ENCODE peak calls at places on chromosome 13, in six cellular contexts. Z, E, W, A, G and H are unnamed samples.

GRCh38 chr13:32001392-32001768 is 30.2 kb upstream of the FRY start:
- DNase-seq in Z (no peak), E (peak; percentile 79), W (no peak), A (no peak), G (no peak), H (no peak)

GRCh38 chr13:33147832-33148231 is 131.6 kb downstream of the KL start:
- DNase-seq in Z (no peak), E (no peak), W (no peak), A (no peak), G (no peak), H (no peak)

GRCh38 chr13:107476068-107476467 is 739.3 kb downstream of the LIG4 start:
- DNase-seq in Z (no peak), E (no peak), W (no peak), A (no peak), G (no peak), H (no peak)

GRCh38 chr13:46586766-46587509 is 34.0 kb downstream of the LRCH1 start:
- DNase-seq in Z (no peak), E (no peak), W (no peak), A (no peak), G (no peak), H (no peak)

GRCh38 chr13:111630411-111630810 is 310.0 kb downstream of the TEX29 start:
- DNase-seq in Z (no peak), E (no peak), W (no peak), A (no peak), G (no peak), H (no peak)

GRCh38 chr13:46571189-46571901 is 18.4 kb downstream of the LRCH1 start:
- DNase-seq in Z (no peak), E (no peak), W (no peak), A (no peak), G (no peak), H (no peak)

GRCh38 chr13:73210218-73210883 is 151.5 kb downstream of the KLF5 start:
- DNase-seq in Z (no peak), E (peak; percentile 30), W (no peak), A (no peak), G (no peak), H (no peak)

GRCh38 chr13:106008540-106008939 is 526.9 kb downstream of the EFNB2 start:
- DNase-seq in Z (no peak), E (no peak), W (no peak), A (no peak), G (no peak), H (no peak)

GRCh38 chr13:59880468-59880867 is 283.3 kb downstream of the DIAPH3 start:
- DNase-seq in Z (no peak), E (no peak), W (no peak), A (no peak), G (no peak), H (no peak)

GRCh38 chr13:93767917-93768422 is 541.4 kb downstream of the GPC6 start:
- DNase-seq in Z (no peak), E (no peak), W (no peak), A (no peak), G (no peak), H (no peak)

GRCh38 chr13:24713022-24713421 is 32.8 kb downstream of the ATP12A start:
- DNase-seq in Z (no peak), E (peak; percentile 21), W (no peak), A (no peak), G (peak; percentile 54), H (no peak)

GRCh38 chr13:35857769-35858168 is 273.4 kb downstream of the DCLK1 start:
- DNase-seq in Z (no peak), E (no peak), W (no peak), A (no peak), G (no peak), H (no peak)

GRCh38 chr13:38398810-38399493 is 49.3 kb downstream of the UFM1 start:
- DNase-seq in Z (no peak), E (no peak), W (no peak), A (no peak), G (no peak), H (no peak)

GRCh38 chr13:112605531-112605990 is 17.6 kb upstream of the TUBGCP3 start:
- DNase-seq in Z (no peak), E (no peak), W (no peak), A (no peak), G (no peak), H (no peak)

GRCh38 chr13:104705031-104705750 is 1639.0 kb upstream of the SLC10A2 start:
- DNase-seq in Z (no peak), E (no peak), W (no peak), A (no peak), G (no peak), H (no peak)
- H3K27ac ChIP-seq in Z (no peak overlapping the region), E (no peak overlapping the region), W (no peak overlapping the region), A (no peak overlapping the region), G (no peak overlapping the region), H (no peak overlapping the region)

GRCh38 chr13:40756042-40756441 is 14.9 kb downstream of the MRPS31 start:
- DNase-seq in Z (no peak), E (no peak), W (no peak), A (no peak), G (no peak), H (no peak)
- H3K27ac ChIP-seq in Z (no peak overlapping the region), E (no peak overlapping the region), W (no peak overlapping the region), A (no peak overlapping the region), G (no peak overlapping the region), H (no peak overlapping the region)

DNA sequence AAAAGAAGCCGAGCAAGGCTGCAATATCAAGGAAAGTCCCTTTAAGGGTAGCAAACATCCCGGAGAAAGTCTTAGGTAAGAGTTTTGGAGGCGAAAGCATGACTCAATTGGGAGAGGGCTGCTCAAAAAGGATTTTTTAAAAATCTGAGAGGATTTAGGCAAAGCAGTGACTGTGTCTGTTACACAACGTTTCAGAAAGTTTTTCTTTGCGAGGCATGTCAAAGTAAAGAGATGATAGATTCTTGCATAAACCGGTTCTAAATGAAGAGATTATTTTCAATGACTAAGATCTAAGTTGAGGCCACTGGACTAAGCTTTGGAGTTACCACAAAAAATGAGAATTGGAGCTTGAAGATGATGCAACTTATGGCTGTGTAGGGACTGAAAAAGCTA is 43.7 kb upstream of the ENOX1 start:
- DNase-seq in Z (no peak), E (no peak), W (no peak), A (no peak), G (no peak), H (no peak)
- H3K27ac ChIP-seq in Z (no peak overlapping the region), E (no peak overlapping the region), W (no peak overlapping the region), A (no peak overlapping the region), G (no peak overlapping the region), H (no peak overlapping the region)

GRCh38 chr13:71913717-71914116 is 46.7 kb upstream of the DACH1 start:
- DNase-seq in Z (no peak), E (no peak), W (no peak), A (no peak), G (no peak), H (no peak)

DNA sequence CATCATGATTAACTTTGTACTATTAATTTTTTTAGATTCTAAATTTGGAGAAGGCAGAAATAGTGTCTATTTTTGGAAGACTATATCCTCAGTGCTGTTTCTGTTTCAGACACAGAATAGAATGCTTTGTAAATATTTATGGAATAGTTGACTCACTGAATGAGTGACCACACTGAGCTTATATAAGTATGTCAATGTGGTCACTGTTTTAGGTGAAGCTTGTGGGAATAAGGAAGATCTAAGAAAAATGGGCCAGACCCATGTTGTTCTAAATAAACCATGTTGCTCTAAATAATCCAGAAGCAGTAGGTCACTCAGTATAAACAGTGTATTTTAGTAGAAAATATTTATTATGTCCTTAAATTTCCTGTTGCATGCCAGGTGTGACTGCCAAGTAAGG is 45.5 kb upstream of the DACH1 start:
- DNase-seq in Z (no peak), E (no peak), W (no peak), A (no peak), G (no peak), H (no peak)
- H3K27ac ChIP-seq in Z (no peak overlapping the region), E (no peak overlapping the region), W (no peak overlapping the region), A (no peak overlapping the region), G (no peak overlapping the region), H (no peak overlapping the region)

GRCh38 chr13:77714119-77714755 is 16.8 kb downstream of the SLAIN1 start:
- DNase-seq in Z (no peak), E (no peak), W (no peak), A (no peak), G (no peak), H (no peak)
- H3K27ac ChIP-seq in Z (no peak overlapping the region), E (no peak overlapping the region), W (no peak overlapping the region), A (no peak overlapping the region), G (no peak overlapping the region), H (no peak overlapping the region)

DNA sequence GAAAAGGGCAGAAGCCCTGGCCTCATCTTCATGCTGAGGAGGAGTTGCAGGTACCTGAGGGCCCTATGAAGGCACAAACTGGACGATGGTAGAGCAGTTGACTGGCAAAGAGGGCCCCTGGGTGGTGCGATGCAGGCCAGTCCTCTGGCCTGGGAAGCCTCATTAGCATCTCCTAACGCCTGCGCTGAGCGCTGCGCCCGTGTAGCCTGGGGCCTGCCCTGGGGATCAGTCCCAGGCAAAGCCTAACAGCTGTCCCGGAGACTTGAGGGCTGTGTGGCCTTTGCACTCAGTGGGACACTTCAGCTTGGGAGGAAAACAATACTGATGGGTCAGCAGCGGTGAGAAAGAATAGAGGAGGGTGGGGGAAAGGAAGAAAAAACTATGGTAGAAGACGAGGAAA is 187.7 kb downstream of the RAP2A start:
- DNase-seq in Z (no peak), E (no peak), W (no peak), A (no peak), G (no peak), H (no peak)
- H3K27ac ChIP-seq in Z (no peak overlapping the region), E (no peak overlapping the region), W (no peak overlapping the region), A (no peak overlapping the region), G (no peak overlapping the region), H (no peak overlapping the region)

GRCh38 chr13:79589605-79590511 is 108.9 kb downstream of the NDFIP2 start:
- DNase-seq in Z (no peak), E (no peak), W (no peak), A (no peak), G (no peak), H (no peak)

GRCh38 chr13:79593121-79593520 is 112.2 kb downstream of the NDFIP2 start:
- DNase-seq in Z (no peak), E (no peak), W (no peak), A (no peak), G (no peak), H (no peak)

GRCh38 chr13:79593611-79594275 is 112.8 kb downstream of the NDFIP2 start:
- DNase-seq in Z (no peak), E (no peak), W (no peak), A (no peak), G (no peak), H (no peak)

GRCh38 chr13:79591493-79591892 is 110.5 kb downstream of the NDFIP2 start:
- DNase-seq in Z (no peak), E (no peak), W (no peak), A (no peak), G (no peak), H (no peak)
- H3K27ac ChIP-seq in Z (no peak overlapping the region), E (no peak overlapping the region), W (no peak overlapping the region), A (no peak overlapping the region), G (no peak overlapping the region), H (no peak overlapping the region)